ENCODE peak calls at places on chromosomes 3 and 15, in five cellular contexts. I is endothelial cell of umbilical vein, N is thyroid gland, H is adrenal gland, B is lung. G is an unnamed sample.

GRCh38 chr3:27133062-27133461 is 236.1 kb downstream of the NEK10 start:
- DNase-seq in I (no peak), N (no peak), H (no peak), B (no peak), G (no peak)

GRCh38 chr3:195849322-195850074 is 37.8 kb upstream of the MUC4 start:
- DNase-seq in I (peak), N (no peak), H (no peak), B (no peak), G (no peak)

GRCh38 chr15:101313041-101313761 is 18.2 kb upstream of the SNRPA1 start:
- DNase-seq in I (no peak), N (no peak), H (no peak), B (no peak), G (no peak)

GRCh38 chr3:170482199-170482598 is 63.5 kb downstream of the CLDN11 start:
- DNase-seq in I (no peak), N (no peak), H (no peak), B (no peak), G (no peak)

GRCh38 chr3:156750191-156750873 is 75.8 kb upstream of the LEKR1 start:
- DNase-seq in I (no peak), N (no peak), H (no peak), B (no peak), G (peak)

GRCh38 chr3:153079386-153079785 is 82.6 kb upstream of the RAP2B start:
- DNase-seq in I (no peak), N (no peak), H (no peak), B (no peak), G (no peak)

GRCh38 chr3:122920986-122921385 is 106.6 kb downstream of the SEMA5B start:
- DNase-seq in I (no peak), N (no peak), H (no peak), B (no peak), G (no peak)

GRCh38 chr15:55588070-55588817 is at the start of gene PYGO1:
- DNase-seq in I (peak), N (peak), H (peak), B (peak), G (peak)

GRCh38 chr15:79977431-79977940 is 6.5 kb upstream of the BCL2A1 start:
- DNase-seq in I (no peak), N (no peak), H (peak), B (no peak), G (no peak)

GRCh38 chr3:81308296-81308695 is 453.1 kb downstream of the GBE1 start:
- DNase-seq in I (peak), N (no peak), H (no peak), B (no peak), G (no peak)

GRCh38 chr15:44736261-44736765 is at the start of gene TRIM69:
- DNase-seq in I (no peak), N (no peak), H (no peak), B (no peak), G (no peak)

GRCh38 chr15:95629503-95630168 is 700.9 kb upstream of the NR2F2 start:
- DNase-seq in I (no peak), N (no peak), H (no peak), B (no peak), G (no peak)

GRCh38 chr3:175307642-175308041 is 448.5 kb downstream of the NAALADL2 start:
- DNase-seq in I (peak), N (no peak), H (no peak), B (no peak), G (no peak)

GRCh38 chr15:33292718-33293307 is 18.0 kb upstream of the RYR3 start:
- DNase-seq in I (peak), N (peak), H (peak), B (peak), G (peak)

GRCh38 chr3:178284180-178284579 is 252.1 kb upstream of the KCNMB2 start:
- DNase-seq in I (no peak), N (no peak), H (no peak), B (no peak), G (no peak)

GRCh38 chr3:183824761-183825379 is 507 bp downstream of the MAP6D1 start:
- DNase-seq in I (peak), N (peak), H (peak), B (no peak), G (peak)

GRCh38 chr3:133895208-133896001 is at the start of gene RAB6B:
- DNase-seq in I (peak), N (peak), H (peak), B (peak), G (peak)

GRCh38 chr3:46020766-46021510 is 6.3 kb downstream of the XCR1 start:
- DNase-seq in I (no peak), N (no peak), H (no peak), B (no peak), G (no peak)

GRCh38 chr15:77781131-77782051 is 148.7 kb upstream of the LINGO1 start:
- DNase-seq in I (no peak), N (no peak), H (no peak), B (no peak), G (no peak)

GRCh38 chr15:85607842-85608241 is 186.9 kb downstream of the KLHL25 start:
- DNase-seq in I (peak), N (no peak), H (no peak), B (no peak), G (no peak)

GRCh38 chr3:31421280-31422048 is 111.3 kb upstream of the STT3B start:
- DNase-seq in I (no peak), N (no peak), H (no peak), B (no peak), G (no peak)

GRCh38 chr3:45100998-45101407 is 45.2 kb downstream of the CDCP1 start:
- DNase-seq in I (no peak), N (no peak), H (no peak), B (no peak), G (peak)

GRCh38 chr3:21835266-21835665 is 84.3 kb upstream of the ZNF385D start:
- DNase-seq in I (no peak), N (no peak), H (no peak), B (no peak), G (no peak)

GRCh38 chr15:90529369-90530249 is at the start of gene CRTC3:
- DNase-seq in I (peak), N (peak), H (peak), B (peak), G (peak)

GRCh38 chr15:77012117-77012712 is 17.3 kb downstream of the PSTPIP1 start:
- DNase-seq in I (no peak), N (no peak), H (no peak), B (no peak), G (no peak)

GRCh38 chr15:39365873-39366272 is 215.0 kb upstream of the THBS1 start:
- DNase-seq in I (no peak), N (no peak), H (no peak), B (no peak), G (no peak)

GRCh38 chr3:4825572-4826236 is 153.5 kb upstream of the BHLHE40 start:
- DNase-seq in I (no peak), N (peak), H (no peak), B (peak), G (no peak)

GRCh38 chr3:141795719-141796435 is 32.7 kb downstream of the GRK7 start:
- DNase-seq in I (no peak), N (peak), H (peak), B (peak), G (peak)

GRCh38 chr3:4898454-4899313 is 80.6 kb upstream of the BHLHE40 start:
- DNase-seq in I (no peak), N (no peak), H (no peak), B (no peak), G (no peak)

GRCh38 chr3:18080198-18080689 is 337.8 kb upstream of the TBC1D5 start:
- DNase-seq in I (no peak), N (no peak), H (no peak), B (no peak), G (no peak)

GRCh38 chr3:27568393-27568792 is 84.2 kb upstream of the SLC4A7 start:
- DNase-seq in I (no peak), N (peak), H (peak), B (peak), G (peak)

GRCh38 chr15:95869920-95870319 is 460.6 kb upstream of the NR2F2 start:
- DNase-seq in I (no peak), N (no peak), H (no peak), B (no peak), G (no peak)

GRCh38 chr3:132351222-132351806 is 34.1 kb downstream of the ACP3 start:
- DNase-seq in I (no peak), N (no peak), H (no peak), B (no peak), G (no peak)

GRCh38 chr3:177201707-177202397 is 4.6 kb upstream of the TBL1XR1 start:
- DNase-seq in I (no peak), N (no peak), H (no peak), B (no peak), G (no peak)

GRCh38 chr3:12393894-12394293 is 90.4 kb upstream of the TSEN2 start:
- DNase-seq in I (no peak), N (no peak), H (no peak), B (no peak), G (peak)

GRCh38 chr3:132352556-132353143 is 35.4 kb downstream of the ACP3 start:
- DNase-seq in I (peak), N (peak), H (peak), B (peak), G (peak)

GRCh38 chr15:97890307-97890706 is 70.2 kb upstream of the ARRDC4 start:
- DNase-seq in I (no peak), N (no peak), H (no peak), B (no peak), G (no peak)

GRCh38 chr15:92095691-92096090 is 242.2 kb downstream of the SLCO3A1 start:
- DNase-seq in I (no peak), N (no peak), H (no peak), B (no peak), G (no peak)

GRCh38 chr15:92087211-92087610 is 233.7 kb downstream of the SLCO3A1 start:
- DNase-seq in I (no peak), N (no peak), H (no peak), B (no peak), G (no peak)

GRCh38 chr15:92092391-92092790 is 238.9 kb downstream of the SLCO3A1 start:
- DNase-seq in I (no peak), N (no peak), H (no peak), B (no peak), G (no peak)

DNA sequence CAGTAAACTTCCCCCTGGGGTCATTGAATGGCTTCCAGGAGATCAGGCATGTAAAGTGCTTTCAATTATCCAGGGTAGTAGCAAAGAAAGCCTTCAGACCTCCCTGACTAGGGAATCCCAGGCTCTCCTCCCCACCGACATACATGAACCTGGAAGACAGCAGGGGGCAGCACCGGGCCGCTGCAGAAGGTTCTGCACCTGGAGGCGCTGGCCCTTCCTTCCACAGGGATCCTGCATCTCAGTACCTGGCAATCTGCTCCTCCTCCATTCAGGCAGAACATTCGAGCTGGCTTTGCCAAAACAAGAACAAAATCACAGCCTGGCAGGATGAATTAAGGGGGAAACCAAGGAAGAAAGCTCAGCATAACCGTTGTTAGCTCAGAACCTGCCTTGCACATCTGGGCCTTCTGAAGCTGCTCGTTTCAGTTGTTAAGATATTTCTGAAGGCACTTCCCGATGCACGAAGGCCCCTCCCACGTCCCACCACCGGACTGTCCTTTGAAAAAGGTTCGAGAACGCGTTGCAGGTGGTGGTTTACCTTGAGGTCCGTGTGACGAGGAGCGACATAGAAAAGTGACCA is 237.7 kb downstream of the SLCO3A1 start:
- DNase-seq in I (peak), N (peak), H (no peak), B (no peak), G (peak)
- TF ChIP-seq CTCF in I (peak), N (peak), H (no peak), B (no peak), G (peak)

GRCh38 chr3:150170843-150171513 is 200.3 kb upstream of the PFN2 start:
- DNase-seq in I (no peak), N (no peak), H (no peak), B (no peak), G (no peak)
- H3K4me3 ChIP-seq in I (no peak), N (no peak), H (no peak), B (no peak), G (no peak)

DNA sequence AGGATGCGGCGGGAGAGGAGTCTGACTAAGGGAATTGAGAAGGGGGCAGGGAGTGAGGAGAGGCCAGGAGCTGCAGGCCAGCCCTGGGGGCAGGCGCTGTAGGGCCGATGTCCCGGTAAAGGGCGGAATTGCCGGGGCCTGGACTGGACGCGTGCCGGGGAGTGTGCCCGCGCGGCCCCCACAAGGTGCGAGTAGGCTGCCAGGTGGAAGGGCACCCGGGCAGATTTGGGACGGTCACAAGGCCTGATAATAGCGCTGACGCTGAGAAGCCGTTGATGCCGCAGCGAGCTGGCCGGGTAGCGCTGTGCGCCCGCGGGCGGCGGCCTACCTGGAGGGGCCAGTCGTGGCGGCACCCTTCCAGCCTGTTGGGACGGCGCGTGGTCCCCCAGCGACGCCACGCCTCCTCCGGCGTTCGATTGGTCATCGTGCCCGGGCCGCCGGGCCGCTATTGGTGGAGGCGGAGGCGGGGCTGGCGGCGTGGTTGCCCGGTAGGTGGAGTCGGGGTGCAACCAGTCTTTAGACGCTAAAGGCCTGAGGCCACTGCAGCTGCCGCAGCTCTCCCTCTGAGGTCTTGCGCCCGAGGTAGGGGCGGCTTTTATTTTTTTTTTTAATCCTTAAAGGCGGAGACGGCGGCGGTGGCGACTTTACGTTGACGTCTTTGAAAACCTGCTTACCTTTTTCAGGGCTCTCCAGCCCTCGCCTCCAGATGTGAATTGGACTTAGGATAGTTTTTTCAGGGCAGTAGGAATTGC is 919 bp downstream of the SLC25A38 start:
- DNase-seq in I (peak), N (peak), H (peak), B (peak), G (peak)
- TF ChIP-seq CTCF in I (no peak), N (no peak), H (no peak), B (peak), G (no peak)

GRCh38 chr3:114872588-114872987 is 274.5 kb downstream of the ZBTB20 start:
- DNase-seq in I (no peak), N (no peak), H (no peak), B (no peak), G (no peak)

GRCh38 chr3:114873590-114873989 is 273.5 kb downstream of the ZBTB20 start:
- DNase-seq in I (no peak), N (no peak), H (no peak), B (no peak), G (no peak)

GRCh38 chr3:114874447-114874846 is 272.6 kb downstream of the ZBTB20 start:
- DNase-seq in I (peak), N (no peak), H (peak), B (no peak), G (no peak)

GRCh38 chr3:114867828-114868498 is 279.1 kb downstream of the ZBTB20 start:
- DNase-seq in I (no peak), N (no peak), H (no peak), B (no peak), G (no peak)

GRCh38 chr3:114872056-114872455 is 275.0 kb downstream of the ZBTB20 start:
- DNase-seq in I (no peak), N (no peak), H (no peak), B (no peak), G (no peak)
- H3K4me3 ChIP-seq in I (no peak), N (no peak), H (no peak), B (no peak), G (no peak)

DNA sequence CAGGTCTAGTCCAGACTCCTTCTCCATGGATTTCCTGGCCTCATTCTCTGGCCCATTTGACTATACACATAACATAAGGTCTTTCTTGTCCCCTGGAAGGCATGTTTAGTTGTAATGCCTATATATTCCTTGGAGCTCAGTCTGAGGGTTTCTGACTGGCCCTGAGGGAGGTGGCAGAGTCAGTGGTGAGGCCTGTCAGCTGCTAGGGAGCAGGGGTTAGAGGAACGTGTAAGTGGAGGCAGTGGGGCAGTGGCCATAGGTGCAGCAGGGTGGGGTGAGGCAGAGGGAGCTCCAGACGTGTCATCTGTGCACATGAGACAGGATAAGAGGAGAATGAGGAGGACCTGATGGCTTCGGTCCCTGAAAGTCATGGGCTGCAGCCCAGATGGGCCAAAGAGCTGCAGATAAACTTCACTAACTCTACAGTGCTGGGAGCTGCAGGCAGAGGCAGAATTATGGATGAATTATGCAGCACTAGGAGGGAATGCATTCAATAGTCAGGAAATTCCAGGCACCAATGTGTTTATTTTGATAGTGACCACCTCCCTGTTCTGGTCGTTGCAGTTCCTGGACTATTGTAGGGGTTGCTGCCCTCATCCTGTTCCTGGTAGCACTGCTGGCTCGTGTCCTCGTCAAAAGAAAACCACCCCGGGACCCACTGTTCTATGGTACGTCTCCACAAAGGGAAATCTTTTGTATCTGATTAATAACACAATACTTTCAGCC is 5.0 kb downstream of the TM6SF1 start:
- DNase-seq in I (peak), N (peak), H (peak), B (no peak), G (no peak)
- TF ChIP-seq CTCF in I (peak), N (no peak), H (no peak), B (no peak), G (no peak)

GRCh38 chr15:23561914-23562313 is 3.6 kb upstream of the MKRN3 start:
- DNase-seq in I (no peak), N (no peak), H (no peak), B (no peak), G (no peak)

GRCh38 chr15:23564798-23565394 is 578 bp upstream of the MKRN3 start:
- DNase-seq in I (peak), N (no peak), H (no peak), B (no peak), G (no peak)

GRCh38 chr15:23566070-23567050 is 886 bp downstream of the MKRN3 start:
- DNase-seq in I (peak), N (no peak), H (no peak), B (no peak), G (no peak)

GRCh38 chr15:23567921-23568320 is 2.4 kb downstream of the MKRN3 start:
- DNase-seq in I (no peak), N (no peak), H (no peak), B (no peak), G (no peak)

DNA sequence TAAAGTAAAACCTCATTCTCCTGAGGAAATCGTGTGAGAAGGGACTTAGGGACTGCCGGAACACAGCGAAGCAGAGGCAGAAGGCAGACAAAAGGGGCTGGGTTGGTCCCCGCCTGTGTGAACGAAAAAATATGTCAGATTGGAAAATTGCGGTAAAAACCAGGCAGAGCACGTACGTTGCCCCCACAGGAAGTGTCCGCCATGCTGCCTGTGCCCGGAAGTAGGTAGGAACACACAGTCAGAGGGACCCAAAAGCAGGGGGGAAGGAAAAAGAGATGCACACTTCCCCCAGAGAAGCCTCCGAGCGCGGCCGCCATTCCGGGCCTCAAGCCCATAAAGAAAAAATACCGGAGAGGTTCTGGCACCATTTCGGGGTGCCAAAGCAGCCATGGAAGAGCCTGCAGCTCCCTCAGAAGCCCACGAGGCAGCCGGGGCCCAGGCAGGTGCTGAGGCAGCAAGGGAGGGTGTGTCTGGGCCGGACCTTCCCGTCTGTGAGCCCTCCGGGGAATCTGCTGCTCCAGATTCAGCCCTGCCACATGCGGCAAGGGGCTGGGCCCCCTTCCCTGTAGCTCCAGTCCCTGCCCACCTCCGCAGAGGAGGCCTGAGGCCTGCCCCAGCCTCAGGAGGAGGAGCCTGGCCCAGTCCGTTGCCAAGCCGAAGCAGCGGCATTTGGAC is at the start of gene MKRN3:
- DNase-seq in I (peak), N (no peak), H (no peak), B (no peak), G (no peak)
- H3K4me3 ChIP-seq in I (peak), N (peak), H (no peak), B (peak), G (no peak)

G was measured in A673.